ENCODE peak calls at places on chromosomes 16 and 17, in four cellular contexts. N, V, D and T are unnamed samples.

GRCh38 chr16:30068750-30069574 is 3.4 kb downstream of the ALDOA start:
- DNase-seq in N (no peak), V (no peak), D (peak), T (no peak)

GRCh38 chr17:32486091-32486700 is 597 bp upstream of the CDK5R1 start:
- DNase-seq in N (no peak), V (peak), D (peak), T (no peak)

GRCh38 chr17:78497115-78497540 is 80.1 kb downstream of the DNAH17 start:
- DNase-seq in N (peak), V (peak), D (peak), T (peak)

GRCh38 chr17:80036715-80037477 is 454 bp downstream of the CCDC40 start:
- DNase-seq in N (no peak), V (no peak), D (no peak), T (no peak)

GRCh38 chr17:79985361-79985760 is 50.3 kb downstream of the TBC1D16 start:
- DNase-seq in N (no peak), V (no peak), D (no peak), T (no peak)

GRCh38 chr16:57646388-57647039 is 18.1 kb downstream of the ADGRG1 start:
- DNase-seq in N (no peak), V (no peak), D (no peak), T (no peak)

GRCh38 chr17:65670667-65671371 is 109.4 kb upstream of the AXIN2 start:
- DNase-seq in N (no peak), V (no peak), D (no peak), T (no peak)

GRCh38 chr17:51029568-51030463 is 90.9 kb downstream of the SPAG9 start:
- DNase-seq in N (no peak), V (no peak), D (peak), T (no peak)

GRCh38 chr17:39867084-39867890 is 715 bp upstream of the ZPBP2 start:
- DNase-seq in N (no peak), V (no peak), D (no peak), T (no peak)

GRCh38 chr17:16325964-16326363 is 27.3 kb downstream of the CENPV start:
- DNase-seq in N (no peak), V (no peak), D (no peak), T (no peak)

GRCh38 chr17:57331423-57331822 is 75.1 kb downstream of the MSI2 start:
- DNase-seq in N (no peak), V (no peak), D (no peak), T (no peak)

GRCh38 chr17:82831041-82831817 is 8.6 kb downstream of the ZNF750 start:
- DNase-seq in N (no peak), V (no peak), D (no peak), T (no peak)

GRCh38 chr16:66996324-66996982 is 8.1 kb downstream of the CES4A start:
- DNase-seq in N (peak), V (no peak), D (no peak), T (no peak)

GRCh38 chr17:50055426-50056216 is at the start of gene ITGA3:
- DNase-seq in N (no peak), V (peak), D (peak), T (no peak)

GRCh38 chr17:66302761-66303626 is 581 bp downstream of the PRKCA start:
- DNase-seq in N (no peak), V (no peak), D (peak), T (no peak)

GRCh38 chr16:11539635-11540034 is 47.1 kb downstream of the LITAF start:
- DNase-seq in N (no peak), V (no peak), D (no peak), T (no peak)

GRCh38 chr17:50565559-50566350 is 5.2 kb downstream of the CACNA1G start:
- DNase-seq in N (no peak), V (no peak), D (no peak), T (no peak)

GRCh38 chr16:75929056-75929455 is 202.8 kb upstream of the CPHXL start:
- DNase-seq in N (no peak), V (no peak), D (no peak), T (no peak)

GRCh38 chr17:8674344-8675305 is 44.1 kb upstream of the MYH10 start:
- DNase-seq in N (no peak), V (no peak), D (no peak), T (no peak)

GRCh38 chr17:81300586-81301155 is 5.6 kb upstream of the SLC38A10 start:
- DNase-seq in N (no peak), V (no peak), D (no peak), T (no peak)

GRCh38 chr17:13140750-13141149 is 122.9 kb upstream of the ELAC2 start:
- DNase-seq in N (no peak), V (no peak), D (no peak), T (no peak)

GRCh38 chr17:2705263-2705662 is 6.3 kb downstream of the CLUH start:
- DNase-seq in N (peak), V (no peak), D (no peak), T (no peak)

GRCh38 chr16:82038941-82039340 is 3.9 kb downstream of the HSD17B2 start:
- DNase-seq in N (no peak), V (no peak), D (no peak), T (no peak)

GRCh38 chr16:67951485-67951884 is 7.6 kb upstream of the LCAT start:
- DNase-seq in N (no peak), V (no peak), D (no peak), T (no peak)

GRCh38 chr16:79372504-79373184 is 227.9 kb downstream of the MAF start:
- DNase-seq in N (no peak), V (no peak), D (no peak), T (no peak)

GRCh38 chr17:48023408-48024148 is 14.0 kb downstream of the COPZ2 start:
- DNase-seq in N (no peak), V (peak), D (peak), T (no peak)

GRCh38 chr16:66853261-66854139 is 9.3 kb downstream of the CA7 start:
- DNase-seq in N (no peak), V (no peak), D (no peak), T (no peak)

GRCh38 chr16:47887496-47887895 is 268.3 kb downstream of the ABCC12 start:
- DNase-seq in N (no peak), V (no peak), D (no peak), T (no peak)

GRCh38 chr16:27437946-27438345 is 36.0 kb downstream of the IL21R start:
- DNase-seq in N (no peak), V (no peak), D (no peak), T (no peak)

GRCh38 chr16:67966549-67967182 is 1.8 kb downstream of the SLC12A4 start:
- DNase-seq in N (no peak), V (peak), D (no peak), T (peak)

GRCh38 chr16:86035906-86036305 is 136.9 kb downstream of the IRF8 start:
- DNase-seq in N (no peak), V (no peak), D (no peak), T (no peak)

GRCh38 chr17:48545022-48545376 is at the start of gene HOXB2:
- DNase-seq in N (no peak), V (no peak), D (no peak), T (no peak)

GRCh38 chr17:79927136-79927661 is 88.0 kb upstream of the CBX4 start:
- DNase-seq in N (no peak), V (no peak), D (no peak), T (no peak)

GRCh38 chr16:50469744-50470301 is 78.4 kb upstream of the NKD1 start:
- DNase-seq in N (no peak), V (no peak), D (no peak), T (no peak)

GRCh38 chr17:8806206-8807069 is 7.3 kb upstream of the MFSD6L start:
- DNase-seq in N (no peak), V (no peak), D (no peak), T (no peak)

GRCh38 chr17:83185023-83186002 is 105.9 kb downstream of the METRNL start:
- DNase-seq in N (no peak), V (no peak), D (no peak), T (no peak)

GRCh38 chr17:3004150-3004801 is 59.1 kb downstream of the OR1D5 start:
- DNase-seq in N (peak), V (peak), D (peak), T (peak)

GRCh38 chr16:9077001-9077809 is 14.2 kb upstream of the HAPSTR1 start:
- DNase-seq in N (no peak), V (peak), D (no peak), T (no peak)

GRCh38 chr16:57134982-57135381 is 42.6 kb downstream of the CPNE2 start:
- DNase-seq in N (no peak), V (no peak), D (peak), T (no peak)

GRCh38 chr16:14608604-14609003 is 21.5 kb downstream of the PARN start:
- DNase-seq in N (no peak), V (no peak), D (no peak), T (no peak)
- H3K4me3 ChIP-seq in N (no peak), V (no peak), D (no peak), T (no peak)

GRCh38 chr16:72999541-73000019 is 48.3 kb downstream of the ZFHX3 start:
- DNase-seq in N (no peak), V (no peak), D (no peak), T (no peak)
- H3K4me3 ChIP-seq in N (no peak), V (no peak), D (no peak), T (no peak)

GRCh38 chr16:31527617-31528287 is at the start of gene AHSP:
- DNase-seq in N (no peak), V (no peak), D (no peak), T (no peak)
- H3K4me3 ChIP-seq in N (peak), V (no peak), D (no peak), T (no peak)

GRCh38 chr17:70913086-70913485 is 743.8 kb downstream of the KCNJ2 start:
- DNase-seq in N (no peak), V (no peak), D (no peak), T (no peak)

GRCh38 chr17:70920416-70920815 is 751.1 kb downstream of the KCNJ2 start:
- DNase-seq in N (no peak), V (no peak), D (no peak), T (no peak)

GRCh38 chr17:70919241-70919640 is 749.9 kb downstream of the KCNJ2 start:
- DNase-seq in N (no peak), V (no peak), D (no peak), T (no peak)

DNA sequence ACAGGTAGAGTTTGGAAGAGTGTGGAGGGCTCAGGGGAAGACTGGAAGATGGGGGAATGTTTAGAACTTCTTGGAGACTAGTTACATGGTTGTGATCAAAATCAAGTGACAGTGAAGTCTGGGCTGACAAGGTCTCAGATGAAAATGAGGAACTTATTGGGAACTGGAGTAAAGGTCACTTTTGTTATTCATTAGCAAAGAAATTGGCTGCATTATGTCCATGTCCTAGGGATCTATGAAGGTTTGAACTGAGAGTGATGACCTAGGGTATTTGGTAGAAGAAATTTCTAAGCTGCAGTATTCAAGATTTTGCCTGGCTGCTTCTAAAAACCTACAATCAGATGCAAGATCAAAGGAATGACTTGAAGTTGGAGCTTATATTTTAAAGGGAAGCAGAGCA is 747.1 kb downstream of the KCNJ2 start:
- DNase-seq in N (no peak), V (no peak), D (no peak), T (no peak)
- H3K4me3 ChIP-seq in N (no peak), V (no peak), D (no peak), T (no peak)

GRCh38 chr16:69107311-69107962 is 2.0 kb downstream of the HAS3 start:
- DNase-seq in N (no peak), V (no peak), D (peak), T (no peak)
- H3K4me3 ChIP-seq in N (peak), V (peak), D (peak), T (no peak)

GRCh38 chr17:19002805-19003542 is 1.6 kb downstream of the FAM83G start:
- DNase-seq in N (no peak), V (no peak), D (peak), T (no peak)

GRCh38 chr17:19003543-19003965 is 1.0 kb downstream of the FAM83G start:
- DNase-seq in N (no peak), V (no peak), D (no peak), T (no peak)

GRCh38 chr17:19000531-19001011 is 4.0 kb downstream of the FAM83G start:
- DNase-seq in N (no peak), V (no peak), D (peak), T (no peak)

GRCh38 chr17:19003966-19004600 is 481 bp downstream of the FAM83G start:
- DNase-seq in N (no peak), V (no peak), D (peak), T (no peak)

GRCh38 chr17:19002191-19002590 is 2.4 kb downstream of the FAM83G start:
- DNase-seq in N (no peak), V (no peak), D (no peak), T (no peak)
- H3K4me3 ChIP-seq in N (peak), V (no peak), D (peak), T (peak)

GRCh38 chr17:77454560-77455095 is 313.9 kb downstream of the SEC14L1 start:
- DNase-seq in N (no peak), V (no peak), D (no peak), T (no peak)
- H3K4me3 ChIP-seq in N (no peak), V (no peak), D (peak), T (no peak)

GRCh38 chr17:18235743-18236256 is 10.4 kb downstream of the LLGL1 start:
- DNase-seq in N (no peak), V (no peak), D (no peak), T (peak)
- H3K4me3 ChIP-seq in N (no peak), V (no peak), D (no peak), T (no peak)